ENCODE peak calls at places on chromosomes 4 and X, in seven cellular contexts. One of them, this sample, is unnamed.

GRCh38 chr4:120709986-120710385 is 212.5 kb downstream of the PRDM5 start:
- DNase-seq in fibroblast of pulmonary artery: peak
- DNase-seq in activated naive CD8-positive, alpha-beta T cell treated with anti-CD3 and anti-CD28 coated beads, Interleukin-2, amount 50 U/mL, for 16 hours: no peak
- DNase-seq in SW480: no peak
- DNase-seq in left ventricle myocardium inferior: no peak
- DNase-seq in uterus: no peak
- DNase-seq in stromal cell of bone marrow: peak
- DNase-seq in this sample: peak

GRCh38 chrX:9279271-9279596 is 185.6 kb upstream of the TBL1X start:
- DNase-seq in fibroblast of pulmonary artery: peak
- DNase-seq in activated naive CD8-positive, alpha-beta T cell treated with anti-CD3 and anti-CD28 coated beads, Interleukin-2, amount 50 U/mL, for 16 hours: no peak
- DNase-seq in SW480: no peak
- DNase-seq in left ventricle myocardium inferior: no peak
- DNase-seq in uterus: no peak
- DNase-seq in stromal cell of bone marrow: no peak
- DNase-seq in this sample: peak

GRCh38 chr4:173424899-173425805 is 26.2 kb upstream of the SCRG1 start:
- DNase-seq in fibroblast of pulmonary artery: peak
- DNase-seq in activated naive CD8-positive, alpha-beta T cell treated with anti-CD3 and anti-CD28 coated beads, Interleukin-2, amount 50 U/mL, for 16 hours: no peak
- DNase-seq in SW480: no peak
- DNase-seq in left ventricle myocardium inferior: no peak
- DNase-seq in uterus: no peak
- DNase-seq in stromal cell of bone marrow: peak
- DNase-seq in this sample: peak

GRCh38 chrX:67614006-67614405 is 70.2 kb downstream of the AR start:
- DNase-seq in fibroblast of pulmonary artery: no peak
- DNase-seq in activated naive CD8-positive, alpha-beta T cell treated with anti-CD3 and anti-CD28 coated beads, Interleukin-2, amount 50 U/mL, for 16 hours: no peak
- DNase-seq in SW480: no peak
- DNase-seq in left ventricle myocardium inferior: no peak
- DNase-seq in uterus: no peak
- DNase-seq in stromal cell of bone marrow: no peak
- DNase-seq in this sample: peak

GRCh38 chr4:33062155-33062554 is 2342.0 kb downstream of the PCDH7 start:
- DNase-seq in fibroblast of pulmonary artery: peak
- DNase-seq in activated naive CD8-positive, alpha-beta T cell treated with anti-CD3 and anti-CD28 coated beads, Interleukin-2, amount 50 U/mL, for 16 hours: no peak
- DNase-seq in SW480: no peak
- DNase-seq in left ventricle myocardium inferior: no peak
- DNase-seq in uterus: no peak
- DNase-seq in stromal cell of bone marrow: no peak
- DNase-seq in this sample: peak

GRCh38 chrX:16445166-16445752 is 204.7 kb upstream of the S100G start:
- DNase-seq in fibroblast of pulmonary artery: peak
- DNase-seq in activated naive CD8-positive, alpha-beta T cell treated with anti-CD3 and anti-CD28 coated beads, Interleukin-2, amount 50 U/mL, for 16 hours: no peak
- DNase-seq in SW480: peak
- DNase-seq in left ventricle myocardium inferior: no peak
- DNase-seq in uterus: no peak
- DNase-seq in stromal cell of bone marrow: no peak
- DNase-seq in this sample: peak

GRCh38 chr4:87326460-87326859 is 3.8 kb upstream of the HSD17B13 start:
- DNase-seq in fibroblast of pulmonary artery: no peak
- DNase-seq in activated naive CD8-positive, alpha-beta T cell treated with anti-CD3 and anti-CD28 coated beads, Interleukin-2, amount 50 U/mL, for 16 hours: no peak
- DNase-seq in SW480: no peak
- DNase-seq in left ventricle myocardium inferior: no peak
- DNase-seq in uterus: no peak
- DNase-seq in stromal cell of bone marrow: no peak
- DNase-seq in this sample: no peak

GRCh38 chrX:1308476-1308875 is 28.1 kb upstream of the IL3RA start:
- DNase-seq in fibroblast of pulmonary artery: no peak
- DNase-seq in activated naive CD8-positive, alpha-beta T cell treated with anti-CD3 and anti-CD28 coated beads, Interleukin-2, amount 50 U/mL, for 16 hours: no peak
- DNase-seq in SW480: no peak
- DNase-seq in left ventricle myocardium inferior: no peak
- DNase-seq in uterus: no peak
- DNase-seq in stromal cell of bone marrow: no peak
- DNase-seq in this sample: no peak

GRCh38 chr4:106034205-106034604 is 138.9 kb downstream of the NPNT start:
- DNase-seq in fibroblast of pulmonary artery: peak
- DNase-seq in activated naive CD8-positive, alpha-beta T cell treated with anti-CD3 and anti-CD28 coated beads, Interleukin-2, amount 50 U/mL, for 16 hours: no peak
- DNase-seq in SW480: no peak
- DNase-seq in left ventricle myocardium inferior: no peak
- DNase-seq in uterus: no peak
- DNase-seq in stromal cell of bone marrow: no peak
- DNase-seq in this sample: peak

GRCh38 chr4:189834586-189834985 is 106.1 kb upstream of the FRG1 start:
- DNase-seq in fibroblast of pulmonary artery: no peak
- DNase-seq in activated naive CD8-positive, alpha-beta T cell treated with anti-CD3 and anti-CD28 coated beads, Interleukin-2, amount 50 U/mL, for 16 hours: no peak
- DNase-seq in SW480: no peak
- DNase-seq in left ventricle myocardium inferior: no peak
- DNase-seq in uterus: no peak
- DNase-seq in stromal cell of bone marrow: no peak
- DNase-seq in this sample: no peak

GRCh38 chr4:80058740-80059139 is 14.3 kb downstream of the ANTXR2 start:
- DNase-seq in fibroblast of pulmonary artery: no peak
- DNase-seq in activated naive CD8-positive, alpha-beta T cell treated with anti-CD3 and anti-CD28 coated beads, Interleukin-2, amount 50 U/mL, for 16 hours: no peak
- DNase-seq in SW480: no peak
- DNase-seq in left ventricle myocardium inferior: no peak
- DNase-seq in uterus: no peak
- DNase-seq in stromal cell of bone marrow: no peak
- DNase-seq in this sample: no peak

GRCh38 chrX:110086916-110087484 is 84.1 kb downstream of the TMEM164 start:
- DNase-seq in fibroblast of pulmonary artery: peak
- DNase-seq in activated naive CD8-positive, alpha-beta T cell treated with anti-CD3 and anti-CD28 coated beads, Interleukin-2, amount 50 U/mL, for 16 hours: no peak
- DNase-seq in SW480: peak
- DNase-seq in left ventricle myocardium inferior: no peak
- DNase-seq in uterus: no peak
- DNase-seq in stromal cell of bone marrow: peak
- DNase-seq in this sample: peak

GRCh38 chr4:148776944-148777343 is 334.7 kb upstream of the NR3C2 start:
- DNase-seq in fibroblast of pulmonary artery: peak
- DNase-seq in activated naive CD8-positive, alpha-beta T cell treated with anti-CD3 and anti-CD28 coated beads, Interleukin-2, amount 50 U/mL, for 16 hours: no peak
- DNase-seq in SW480: no peak
- DNase-seq in left ventricle myocardium inferior: no peak
- DNase-seq in uterus: no peak
- DNase-seq in stromal cell of bone marrow: no peak
- DNase-seq in this sample: peak

GRCh38 chr4:151991884-151992166 is 231.0 kb upstream of the GATB start:
- DNase-seq in fibroblast of pulmonary artery: no peak
- DNase-seq in activated naive CD8-positive, alpha-beta T cell treated with anti-CD3 and anti-CD28 coated beads, Interleukin-2, amount 50 U/mL, for 16 hours: no peak
- DNase-seq in SW480: no peak
- DNase-seq in left ventricle myocardium inferior: no peak
- DNase-seq in uterus: no peak
- DNase-seq in stromal cell of bone marrow: no peak
- DNase-seq in this sample: no peak

GRCh38 chr4:140343303-140343702 is 30.1 kb upstream of the SCOC start:
- DNase-seq in fibroblast of pulmonary artery: peak
- DNase-seq in activated naive CD8-positive, alpha-beta T cell treated with anti-CD3 and anti-CD28 coated beads, Interleukin-2, amount 50 U/mL, for 16 hours: no peak
- DNase-seq in SW480: peak
- DNase-seq in left ventricle myocardium inferior: no peak
- DNase-seq in uterus: no peak
- DNase-seq in stromal cell of bone marrow: no peak
- DNase-seq in this sample: peak

GRCh38 chrX:132094169-132094568 is 33.7 kb downstream of the FRMD7 start:
- DNase-seq in fibroblast of pulmonary artery: no peak
- DNase-seq in activated naive CD8-positive, alpha-beta T cell treated with anti-CD3 and anti-CD28 coated beads, Interleukin-2, amount 50 U/mL, for 16 hours: no peak
- DNase-seq in SW480: no peak
- DNase-seq in left ventricle myocardium inferior: no peak
- DNase-seq in uterus: no peak
- DNase-seq in stromal cell of bone marrow: peak
- DNase-seq in this sample: peak

GRCh38 chr4:10808591-10808990 is 124.0 kb upstream of the CLNK start:
- DNase-seq in fibroblast of pulmonary artery: peak
- DNase-seq in activated naive CD8-positive, alpha-beta T cell treated with anti-CD3 and anti-CD28 coated beads, Interleukin-2, amount 50 U/mL, for 16 hours: no peak
- DNase-seq in SW480: no peak
- DNase-seq in left ventricle myocardium inferior: peak
- DNase-seq in uterus: peak
- DNase-seq in stromal cell of bone marrow: peak
- DNase-seq in this sample: peak

GRCh38 chrX:123081766-123082165 is 102.3 kb upstream of the GRIA3 start:
- DNase-seq in fibroblast of pulmonary artery: no peak
- DNase-seq in activated naive CD8-positive, alpha-beta T cell treated with anti-CD3 and anti-CD28 coated beads, Interleukin-2, amount 50 U/mL, for 16 hours: no peak
- DNase-seq in SW480: no peak
- DNase-seq in left ventricle myocardium inferior: no peak
- DNase-seq in uterus: no peak
- DNase-seq in stromal cell of bone marrow: peak
- DNase-seq in this sample: no peak

GRCh38 chr4:7828926-7829325 is 110.7 kb downstream of the AFAP1 start:
- DNase-seq in fibroblast of pulmonary artery: peak
- DNase-seq in activated naive CD8-positive, alpha-beta T cell treated with anti-CD3 and anti-CD28 coated beads, Interleukin-2, amount 50 U/mL, for 16 hours: no peak
- DNase-seq in SW480: no peak
- DNase-seq in left ventricle myocardium inferior: no peak
- DNase-seq in uterus: no peak
- DNase-seq in stromal cell of bone marrow: peak
- DNase-seq in this sample: peak

GRCh38 chrX:86460760-86461159 is 312.5 kb downstream of the DACH2 start:
- DNase-seq in fibroblast of pulmonary artery: no peak
- DNase-seq in activated naive CD8-positive, alpha-beta T cell treated with anti-CD3 and anti-CD28 coated beads, Interleukin-2, amount 50 U/mL, for 16 hours: no peak
- DNase-seq in SW480: no peak
- DNase-seq in left ventricle myocardium inferior: no peak
- DNase-seq in uterus: no peak
- DNase-seq in stromal cell of bone marrow: no peak
- DNase-seq in this sample: no peak

GRCh38 chr4:101989551-101989950 is 199.0 kb downstream of the BANK1 start:
- DNase-seq in fibroblast of pulmonary artery: no peak
- DNase-seq in activated naive CD8-positive, alpha-beta T cell treated with anti-CD3 and anti-CD28 coated beads, Interleukin-2, amount 50 U/mL, for 16 hours: no peak
- DNase-seq in SW480: no peak
- DNase-seq in left ventricle myocardium inferior: no peak
- DNase-seq in uterus: no peak
- DNase-seq in stromal cell of bone marrow: no peak
- DNase-seq in this sample: peak

GRCh38 chr4:81854406-81854805 is 382.7 kb upstream of the RASGEF1B start:
- DNase-seq in fibroblast of pulmonary artery: no peak
- DNase-seq in activated naive CD8-positive, alpha-beta T cell treated with anti-CD3 and anti-CD28 coated beads, Interleukin-2, amount 50 U/mL, for 16 hours: no peak
- DNase-seq in SW480: no peak
- DNase-seq in left ventricle myocardium inferior: no peak
- DNase-seq in uterus: no peak
- DNase-seq in stromal cell of bone marrow: no peak
- DNase-seq in this sample: no peak

GRCh38 chrX:7941390-7942042 is 14.3 kb upstream of the PNPLA4 start:
- DNase-seq in fibroblast of pulmonary artery: peak
- DNase-seq in activated naive CD8-positive, alpha-beta T cell treated with anti-CD3 and anti-CD28 coated beads, Interleukin-2, amount 50 U/mL, for 16 hours: no peak
- DNase-seq in SW480: peak
- DNase-seq in left ventricle myocardium inferior: no peak
- DNase-seq in uterus: no peak
- DNase-seq in stromal cell of bone marrow: no peak
- DNase-seq in this sample: peak

GRCh38 chr4:158769175-158769831 is 477 bp downstream of the FNIP2 start:
- DNase-seq in fibroblast of pulmonary artery: peak
- DNase-seq in activated naive CD8-positive, alpha-beta T cell treated with anti-CD3 and anti-CD28 coated beads, Interleukin-2, amount 50 U/mL, for 16 hours: no peak
- DNase-seq in SW480: peak
- DNase-seq in left ventricle myocardium inferior: peak
- DNase-seq in uterus: peak
- DNase-seq in stromal cell of bone marrow: no peak
- DNase-seq in this sample: peak

GRCh38 chr4:90503677-90504076 is 376.5 kb downstream of the CCSER1 start:
- DNase-seq in fibroblast of pulmonary artery: no peak
- DNase-seq in activated naive CD8-positive, alpha-beta T cell treated with anti-CD3 and anti-CD28 coated beads, Interleukin-2, amount 50 U/mL, for 16 hours: no peak
- DNase-seq in SW480: no peak
- DNase-seq in left ventricle myocardium inferior: no peak
- DNase-seq in uterus: no peak
- DNase-seq in stromal cell of bone marrow: no peak
- DNase-seq in this sample: no peak

GRCh38 chr4:136650541-136651277 is 881.6 kb downstream of the PCDH18 start:
- DNase-seq in fibroblast of pulmonary artery: peak
- DNase-seq in activated naive CD8-positive, alpha-beta T cell treated with anti-CD3 and anti-CD28 coated beads, Interleukin-2, amount 50 U/mL, for 16 hours: no peak
- DNase-seq in SW480: peak
- DNase-seq in left ventricle myocardium inferior: no peak
- DNase-seq in uterus: no peak
- DNase-seq in stromal cell of bone marrow: no peak
- DNase-seq in this sample: peak

GRCh38 chr4:42824278-42824977 is 68.1 kb upstream of the GRXCR1 start:
- DNase-seq in fibroblast of pulmonary artery: no peak
- DNase-seq in activated naive CD8-positive, alpha-beta T cell treated with anti-CD3 and anti-CD28 coated beads, Interleukin-2, amount 50 U/mL, for 16 hours: no peak
- DNase-seq in SW480: no peak
- DNase-seq in left ventricle myocardium inferior: no peak
- DNase-seq in uterus: no peak
- DNase-seq in stromal cell of bone marrow: no peak
- DNase-seq in this sample: no peak

GRCh38 chr4:139866270-139866962 is 200.8 kb downstream of the MGST2 start:
- DNase-seq in fibroblast of pulmonary artery: no peak
- DNase-seq in activated naive CD8-positive, alpha-beta T cell treated with anti-CD3 and anti-CD28 coated beads, Interleukin-2, amount 50 U/mL, for 16 hours: no peak
- DNase-seq in SW480: no peak
- DNase-seq in left ventricle myocardium inferior: no peak
- DNase-seq in uterus: no peak
- DNase-seq in stromal cell of bone marrow: no peak
- DNase-seq in this sample: no peak

GRCh38 chr4:140359571-140360427 is 13.6 kb upstream of the SCOC start:
- DNase-seq in fibroblast of pulmonary artery: peak
- DNase-seq in activated naive CD8-positive, alpha-beta T cell treated with anti-CD3 and anti-CD28 coated beads, Interleukin-2, amount 50 U/mL, for 16 hours: peak
- DNase-seq in SW480: peak
- DNase-seq in left ventricle myocardium inferior: peak
- DNase-seq in uterus: peak
- DNase-seq in stromal cell of bone marrow: peak
- DNase-seq in this sample: peak

GRCh38 chr4:3307486-3307885 is 14.7 kb downstream of the RGS12 start:
- DNase-seq in fibroblast of pulmonary artery: no peak
- DNase-seq in activated naive CD8-positive, alpha-beta T cell treated with anti-CD3 and anti-CD28 coated beads, Interleukin-2, amount 50 U/mL, for 16 hours: no peak
- DNase-seq in SW480: no peak
- DNase-seq in left ventricle myocardium inferior: no peak
- DNase-seq in uterus: no peak
- DNase-seq in stromal cell of bone marrow: no peak
- DNase-seq in this sample: no peak

GRCh38 chr4:74874785-74875367 is 58.0 kb upstream of the PARM1 start:
- DNase-seq in fibroblast of pulmonary artery: peak
- DNase-seq in activated naive CD8-positive, alpha-beta T cell treated with anti-CD3 and anti-CD28 coated beads, Interleukin-2, amount 50 U/mL, for 16 hours: no peak
- DNase-seq in SW480: peak
- DNase-seq in left ventricle myocardium inferior: no peak
- DNase-seq in uterus: no peak
- DNase-seq in stromal cell of bone marrow: peak
- DNase-seq in this sample: peak

GRCh38 chr4:16659120-16659519 is 239.3 kb downstream of the LDB2 start:
- DNase-seq in fibroblast of pulmonary artery: no peak
- DNase-seq in activated naive CD8-positive, alpha-beta T cell treated with anti-CD3 and anti-CD28 coated beads, Interleukin-2, amount 50 U/mL, for 16 hours: no peak
- DNase-seq in SW480: no peak
- DNase-seq in left ventricle myocardium inferior: no peak
- DNase-seq in uterus: no peak
- DNase-seq in stromal cell of bone marrow: peak
- DNase-seq in this sample: no peak

GRCh38 chr4:76840972-76841473 is 56.9 kb downstream of the SOWAHB start:
- DNase-seq in fibroblast of pulmonary artery: no peak
- DNase-seq in activated naive CD8-positive, alpha-beta T cell treated with anti-CD3 and anti-CD28 coated beads, Interleukin-2, amount 50 U/mL, for 16 hours: no peak
- DNase-seq in SW480: no peak
- DNase-seq in left ventricle myocardium inferior: no peak
- DNase-seq in uterus: no peak
- DNase-seq in stromal cell of bone marrow: no peak
- DNase-seq in this sample: no peak

This sample was measured in iris pigment epithelial cell.